ENCODE peak calls at places on chromosomes 3 and 15, in nine cellular contexts. One of them, this sample, is unnamed. For H3K9me3, the result is how much of the 10 kb centered on the place peaks cover.

GRCh38 chr3:106025151-106025722 is 156.4 kb upstream of the CBLB start:
- DNase-seq in keratinocyte: no peak
- DNase-seq in astrocyte: peak
- DNase-seq in neuronal stem cell: no peak
- DNase-seq in hepatocyte: no peak
- DNase-seq in fibroblast of lung: peak
- DNase-seq in OCI-LY7: no peak
- DNase-seq in GM23248: peak
- DNase-seq in H9: no peak
- DNase-seq in this sample: no peak

GRCh38 chr3:107644631-107645030 is 121.9 kb downstream of the BBX start:
- DNase-seq in OCI-LY7: no peak
- DNase-seq in fibroblast of lung: no peak
- DNase-seq in keratinocyte: no peak
- DNase-seq in H9: no peak
- DNase-seq in hepatocyte: no peak
- DNase-seq in GM23248: peak
- DNase-seq in astrocyte: no peak
- DNase-seq in neuronal stem cell: no peak
- DNase-seq in this sample: no peak

GRCh38 chr3:174442317-174442682 is 416.8 kb upstream of the NAALADL2 start:
- DNase-seq in H9: no peak
- DNase-seq in neuronal stem cell: no peak
- DNase-seq in OCI-LY7: no peak
- DNase-seq in hepatocyte: no peak
- DNase-seq in GM23248: peak
- DNase-seq in fibroblast of lung: peak
- DNase-seq in keratinocyte: no peak
- DNase-seq in astrocyte: no peak
- DNase-seq in this sample: no peak

GRCh38 chr3:172273378-172273777 is 174.9 kb downstream of the GHSR start:
- DNase-seq in astrocyte: no peak
- DNase-seq in neuronal stem cell: no peak
- DNase-seq in H9: no peak
- DNase-seq in OCI-LY7: no peak
- DNase-seq in keratinocyte: no peak
- DNase-seq in fibroblast of lung: no peak
- DNase-seq in GM23248: no peak
- DNase-seq in hepatocyte: no peak
- DNase-seq in this sample: no peak

GRCh38 chr3:64838150-64838735 is 150.4 kb upstream of the ADAMTS9 start:
- DNase-seq in GM23248: no peak
- DNase-seq in fibroblast of lung: no peak
- DNase-seq in hepatocyte: no peak
- DNase-seq in H9: no peak
- DNase-seq in neuronal stem cell: no peak
- DNase-seq in OCI-LY7: no peak
- DNase-seq in keratinocyte: no peak
- DNase-seq in astrocyte: no peak
- DNase-seq in this sample: no peak

GRCh38 chr3:166195808-166196207 is 358.6 kb upstream of the BCHE start:
- DNase-seq in keratinocyte: peak
- DNase-seq in fibroblast of lung: no peak
- DNase-seq in astrocyte: peak
- DNase-seq in GM23248: no peak
- DNase-seq in hepatocyte: no peak
- DNase-seq in OCI-LY7: no peak
- DNase-seq in H9: no peak
- DNase-seq in neuronal stem cell: no peak
- DNase-seq in this sample: no peak

GRCh38 chr3:99850608-99851007 is 32.9 kb downstream of the CMSS1 start:
- DNase-seq in OCI-LY7: no peak
- DNase-seq in keratinocyte: no peak
- DNase-seq in GM23248: no peak
- DNase-seq in astrocyte: no peak
- DNase-seq in hepatocyte: no peak
- DNase-seq in H9: no peak
- DNase-seq in fibroblast of lung: no peak
- DNase-seq in neuronal stem cell: no peak
- DNase-seq in this sample: no peak

GRCh38 chr3:39638286-39638685 is 170.8 kb downstream of the MOBP start:
- DNase-seq in astrocyte: no peak
- DNase-seq in hepatocyte: no peak
- DNase-seq in H9: no peak
- DNase-seq in keratinocyte: no peak
- DNase-seq in neuronal stem cell: no peak
- DNase-seq in fibroblast of lung: no peak
- DNase-seq in OCI-LY7: no peak
- DNase-seq in GM23248: no peak
- DNase-seq in this sample: no peak

GRCh38 chr3:65006300-65006739 is 318.5 kb upstream of the ADAMTS9 start:
- DNase-seq in OCI-LY7: no peak
- DNase-seq in fibroblast of lung: peak
- DNase-seq in GM23248: peak
- DNase-seq in hepatocyte: no peak
- DNase-seq in H9: no peak
- DNase-seq in keratinocyte: no peak
- DNase-seq in neuronal stem cell: no peak
- DNase-seq in astrocyte: peak
- DNase-seq in this sample: no peak

GRCh38 chr15:80996247-80996646 is 4.5 kb upstream of the TLNRD1 start:
- DNase-seq in keratinocyte: no peak
- DNase-seq in fibroblast of lung: peak
- DNase-seq in GM23248: no peak
- DNase-seq in astrocyte: no peak
- DNase-seq in H9: no peak
- DNase-seq in OCI-LY7: peak
- DNase-seq in neuronal stem cell: no peak
- DNase-seq in hepatocyte: no peak
- DNase-seq in this sample: peak

GRCh38 chr15:28191832-28192231 is 92.7 kb upstream of the OCA2 start:
- DNase-seq in fibroblast of lung: peak
- DNase-seq in neuronal stem cell: peak
- DNase-seq in H9: peak
- DNase-seq in keratinocyte: no peak
- DNase-seq in OCI-LY7: no peak
- DNase-seq in GM23248: peak
- DNase-seq in astrocyte: peak
- DNase-seq in hepatocyte: peak
- DNase-seq in this sample: peak

GRCh38 chr3:66404246-66404645 is 96.6 kb downstream of the LRIG1 start:
- DNase-seq in keratinocyte: no peak
- DNase-seq in H9: no peak
- DNase-seq in astrocyte: no peak
- DNase-seq in neuronal stem cell: no peak
- DNase-seq in hepatocyte: no peak
- DNase-seq in GM23248: no peak
- DNase-seq in OCI-LY7: no peak
- DNase-seq in fibroblast of lung: no peak
- DNase-seq in this sample: no peak

GRCh38 chr15:58511588-58511987 is 79.8 kb downstream of the LIPC start:
- DNase-seq in hepatocyte: no peak
- DNase-seq in fibroblast of lung: no peak
- DNase-seq in astrocyte: no peak
- DNase-seq in H9: no peak
- DNase-seq in neuronal stem cell: no peak
- DNase-seq in GM23248: no peak
- DNase-seq in OCI-LY7: no peak
- DNase-seq in keratinocyte: no peak
- DNase-seq in this sample: no peak

GRCh38 chr3:21377366-21377765 is 373.6 kb downstream of the ZNF385D start:
- DNase-seq in hepatocyte: no peak
- DNase-seq in keratinocyte: no peak
- DNase-seq in astrocyte: no peak
- DNase-seq in H9: no peak
- DNase-seq in neuronal stem cell: no peak
- DNase-seq in GM23248: no peak
- DNase-seq in OCI-LY7: no peak
- DNase-seq in fibroblast of lung: peak
- DNase-seq in this sample: no peak
- H3K9me3 ChIP-seq in hepatocyte: under half
- H3K9me3 ChIP-seq in keratinocyte: under half
- H3K9me3 ChIP-seq in astrocyte: under half
- H3K9me3 ChIP-seq in H9: under half
- H3K9me3 ChIP-seq in neuronal stem cell: under half
- H3K9me3 ChIP-seq in GM23248: under half
- H3K9me3 ChIP-seq in OCI-LY7: under half
- H3K9me3 ChIP-seq in fibroblast of lung: under half
- H3K9me3 ChIP-seq in this sample: under half

GRCh38 chr15:70857547-70858265 is 3.7 kb upstream of the LARP6 start:
- DNase-seq in OCI-LY7: no peak
- DNase-seq in fibroblast of lung: peak
- DNase-seq in H9: no peak
- DNase-seq in neuronal stem cell: no peak
- DNase-seq in astrocyte: no peak
- DNase-seq in keratinocyte: no peak
- DNase-seq in hepatocyte: no peak
- DNase-seq in GM23248: no peak
- DNase-seq in this sample: no peak

GRCh38 chr15:70856177-70856883 is 2.4 kb upstream of the LARP6 start:
- DNase-seq in OCI-LY7: no peak
- DNase-seq in astrocyte: no peak
- DNase-seq in H9: no peak
- DNase-seq in neuronal stem cell: no peak
- DNase-seq in GM23248: peak
- DNase-seq in keratinocyte: no peak
- DNase-seq in fibroblast of lung: peak
- DNase-seq in hepatocyte: no peak
- DNase-seq in this sample: no peak

GRCh38 chr15:70854669-70854976 is 666 bp upstream of the LARP6 start:
- DNase-seq in H9: no peak
- DNase-seq in keratinocyte: no peak
- DNase-seq in neuronal stem cell: peak
- DNase-seq in astrocyte: peak
- DNase-seq in GM23248: peak
- DNase-seq in fibroblast of lung: peak
- DNase-seq in OCI-LY7: no peak
- DNase-seq in hepatocyte: no peak
- DNase-seq in this sample: no peak

GRCh38 chr15:70855764-70856163 is 1.8 kb upstream of the LARP6 start:
- DNase-seq in GM23248: peak
- DNase-seq in H9: no peak
- DNase-seq in fibroblast of lung: no peak
- DNase-seq in neuronal stem cell: no peak
- DNase-seq in OCI-LY7: no peak
- DNase-seq in astrocyte: no peak
- DNase-seq in keratinocyte: no peak
- DNase-seq in hepatocyte: no peak
- DNase-seq in this sample: no peak

GRCh38 chr15:70856884-70857546 is 3.1 kb upstream of the LARP6 start:
- DNase-seq in H9: no peak
- DNase-seq in hepatocyte: peak
- DNase-seq in neuronal stem cell: no peak
- DNase-seq in fibroblast of lung: peak
- DNase-seq in GM23248: peak
- DNase-seq in OCI-LY7: no peak
- DNase-seq in keratinocyte: peak
- DNase-seq in astrocyte: peak
- DNase-seq in this sample: no peak
- H3K27ac ChIP-seq in H9: no peak
- H3K27ac ChIP-seq in hepatocyte: peak
- H3K27ac ChIP-seq in neuronal stem cell: no peak
- H3K27ac ChIP-seq in fibroblast of lung: peak
- H3K27ac ChIP-seq in GM23248: peak
- H3K27ac ChIP-seq in OCI-LY7: no peak
- H3K27ac ChIP-seq in keratinocyte: peak
- H3K27ac ChIP-seq in astrocyte: peak
- H3K27ac ChIP-seq in this sample: no peak

GRCh38 chr15:59997070-59997701 is 6.9 kb upstream of the FOXB1 start:
- DNase-seq in fibroblast of lung: no peak
- DNase-seq in OCI-LY7: no peak
- DNase-seq in astrocyte: no peak
- DNase-seq in H9: peak
- DNase-seq in GM23248: no peak
- DNase-seq in keratinocyte: no peak
- DNase-seq in neuronal stem cell: peak
- DNase-seq in hepatocyte: no peak
- DNase-seq in this sample: peak
- H2AFZ ChIP-seq in fibroblast of lung: no peak
- H2AFZ ChIP-seq in OCI-LY7: no peak
- H2AFZ ChIP-seq in astrocyte: peak
- H2AFZ ChIP-seq in H9: no peak
- H2AFZ ChIP-seq in GM23248: no peak
- H2AFZ ChIP-seq in keratinocyte: no peak
- H2AFZ ChIP-seq in neuronal stem cell: peak
- H2AFZ ChIP-seq in hepatocyte: peak
- H2AFZ ChIP-seq in this sample: no peak

GRCh38 chr3:42410362-42410761 is at the start of gene LYZL4:
- DNase-seq in OCI-LY7: no peak
- DNase-seq in fibroblast of lung: no peak
- DNase-seq in keratinocyte: no peak
- DNase-seq in H9: no peak
- DNase-seq in astrocyte: no peak
- DNase-seq in GM23248: no peak
- DNase-seq in hepatocyte: no peak
- DNase-seq in neuronal stem cell: no peak
- DNase-seq in this sample: no peak

GRCh38 chr3:42411429-42411828 is 1.0 kb upstream of the LYZL4 start:
- DNase-seq in keratinocyte: no peak
- DNase-seq in hepatocyte: no peak
- DNase-seq in OCI-LY7: no peak
- DNase-seq in H9: no peak
- DNase-seq in astrocyte: no peak
- DNase-seq in fibroblast of lung: no peak
- DNase-seq in GM23248: no peak
- DNase-seq in neuronal stem cell: no peak
- DNase-seq in this sample: no peak

GRCh38 chr3:42408156-42408555 is 2.3 kb downstream of the LYZL4 start:
- DNase-seq in keratinocyte: no peak
- DNase-seq in hepatocyte: no peak
- DNase-seq in astrocyte: no peak
- DNase-seq in neuronal stem cell: no peak
- DNase-seq in fibroblast of lung: no peak
- DNase-seq in H9: no peak
- DNase-seq in GM23248: no peak
- DNase-seq in OCI-LY7: no peak
- DNase-seq in this sample: no peak

GRCh38 chr3:42406727-42407450 is 3.5 kb downstream of the LYZL4 start:
- DNase-seq in OCI-LY7: no peak
- DNase-seq in hepatocyte: no peak
- DNase-seq in keratinocyte: no peak
- DNase-seq in astrocyte: no peak
- DNase-seq in GM23248: no peak
- DNase-seq in H9: no peak
- DNase-seq in neuronal stem cell: no peak
- DNase-seq in fibroblast of lung: no peak
- DNase-seq in this sample: no peak

DNA sequence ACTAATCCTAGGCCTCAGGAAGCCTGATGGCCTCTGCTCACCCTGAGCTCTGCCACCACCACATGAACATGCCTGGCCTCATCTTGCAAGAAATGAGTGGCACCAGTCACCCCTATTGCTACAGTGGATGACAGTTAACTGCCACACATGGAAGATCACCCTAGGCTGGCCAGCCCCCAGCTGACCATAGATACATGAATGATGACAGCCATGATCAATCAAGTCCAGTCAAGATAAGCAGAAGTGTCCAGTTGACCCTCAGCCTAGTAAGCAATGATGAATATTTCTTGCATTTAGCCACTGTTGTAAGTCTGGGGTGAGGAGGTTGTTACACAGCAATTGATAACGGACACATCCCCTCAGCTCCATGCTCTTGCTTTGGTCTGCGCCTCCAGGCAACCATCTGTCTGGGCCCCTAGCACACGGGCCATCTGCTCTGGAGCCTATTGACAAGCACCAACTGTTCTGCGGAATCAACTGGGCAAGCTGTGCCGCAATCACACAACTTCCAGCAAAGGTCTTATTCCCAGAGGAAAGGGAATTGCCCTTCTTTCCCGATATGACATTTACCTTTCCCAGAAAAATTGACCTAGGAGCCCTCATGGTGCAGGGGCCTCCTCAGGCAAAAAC is 2.2 kb upstream of the LYZL4 start:
- DNase-seq in keratinocyte: no peak
- DNase-seq in fibroblast of lung: no peak
- DNase-seq in neuronal stem cell: no peak
- DNase-seq in hepatocyte: no peak
- DNase-seq in GM23248: no peak
- DNase-seq in H9: no peak
- DNase-seq in astrocyte: no peak
- DNase-seq in OCI-LY7: no peak
- DNase-seq in this sample: no peak
- H3K9me3 ChIP-seq in keratinocyte: under half
- H3K9me3 ChIP-seq in fibroblast of lung: under half
- H3K9me3 ChIP-seq in neuronal stem cell: under half
- H3K9me3 ChIP-seq in hepatocyte: under half
- H3K9me3 ChIP-seq in GM23248: under half
- H3K9me3 ChIP-seq in H9: under half
- H3K9me3 ChIP-seq in astrocyte: under half
- H3K9me3 ChIP-seq in OCI-LY7: under half
- H3K9me3 ChIP-seq in this sample: under half